ENCODE peak calls at places on chromosome 14, in eight cellular contexts. One of them, this sample, is unnamed.

GRCh38 chr14:35050652-35051051 is 4.6 kb downstream of the FAM177A1 start:
- DNase-seq in H9: no peak
- DNase-seq in breast epithelium: no peak
- DNase-seq in body of pancreas: no peak
- DNase-seq in tibial nerve: no peak
- DNase-seq in heart left ventricle: peak
- DNase-seq in brain microvascular endothelial cell: peak
- DNase-seq in ascending aorta: no peak
- DNase-seq in this sample: no peak

GRCh38 chr14:68926236-68926635 is 52.9 kb downstream of the ACTN1 start:
- DNase-seq in ascending aorta: no peak
- DNase-seq in H9: no peak
- DNase-seq in tibial nerve: no peak
- DNase-seq in heart left ventricle: no peak
- DNase-seq in brain microvascular endothelial cell: no peak
- DNase-seq in body of pancreas: no peak
- DNase-seq in breast epithelium: no peak
- DNase-seq in this sample: no peak

GRCh38 chr14:78356406-78356805 is 186.2 kb downstream of the NRXN3 start:
- DNase-seq in breast epithelium: no peak
- DNase-seq in tibial nerve: no peak
- DNase-seq in heart left ventricle: no peak
- DNase-seq in H9: no peak
- DNase-seq in body of pancreas: no peak
- DNase-seq in brain microvascular endothelial cell: no peak
- DNase-seq in ascending aorta: no peak
- DNase-seq in this sample: no peak

GRCh38 chr14:74049886-74050495 is 30.8 kb downstream of the BBOF1 start:
- DNase-seq in H9: no peak
- DNase-seq in heart left ventricle: no peak
- DNase-seq in brain microvascular endothelial cell: no peak
- DNase-seq in breast epithelium: no peak
- DNase-seq in ascending aorta: no peak
- DNase-seq in tibial nerve: no peak
- DNase-seq in body of pancreas: no peak
- DNase-seq in this sample: no peak

GRCh38 chr14:36941783-36942521 is 230.5 kb downstream of the SLC25A21 start:
- DNase-seq in H9: peak
- DNase-seq in body of pancreas: peak
- DNase-seq in ascending aorta: no peak
- DNase-seq in heart left ventricle: peak
- DNase-seq in tibial nerve: peak
- DNase-seq in breast epithelium: peak
- DNase-seq in brain microvascular endothelial cell: peak
- DNase-seq in this sample: peak

GRCh38 chr14:95331708-95332408 is 12.2 kb upstream of the CLMN start:
- DNase-seq in body of pancreas: no peak
- DNase-seq in tibial nerve: no peak
- DNase-seq in H9: peak
- DNase-seq in breast epithelium: no peak
- DNase-seq in ascending aorta: no peak
- DNase-seq in brain microvascular endothelial cell: no peak
- DNase-seq in heart left ventricle: no peak
- DNase-seq in this sample: no peak

GRCh38 chr14:80523518-80524117 is 312.3 kb upstream of the DIO2 start:
- DNase-seq in heart left ventricle: no peak
- DNase-seq in tibial nerve: no peak
- DNase-seq in breast epithelium: no peak
- DNase-seq in brain microvascular endothelial cell: no peak
- DNase-seq in ascending aorta: no peak
- DNase-seq in body of pancreas: no peak
- DNase-seq in H9: no peak
- DNase-seq in this sample: no peak

GRCh38 chr14:59511916-59512530 is 27.7 kb downstream of the JKAMP start:
- DNase-seq in breast epithelium: no peak
- DNase-seq in ascending aorta: no peak
- DNase-seq in brain microvascular endothelial cell: no peak
- DNase-seq in body of pancreas: no peak
- DNase-seq in heart left ventricle: no peak
- DNase-seq in tibial nerve: no peak
- DNase-seq in H9: peak
- DNase-seq in this sample: no peak

GRCh38 chr14:59769586-59769985 is 101.0 kb downstream of the RTN1 start:
- DNase-seq in tibial nerve: no peak
- DNase-seq in breast epithelium: no peak
- DNase-seq in body of pancreas: no peak
- DNase-seq in brain microvascular endothelial cell: no peak
- DNase-seq in heart left ventricle: no peak
- DNase-seq in H9: no peak
- DNase-seq in ascending aorta: no peak
- DNase-seq in this sample: no peak

GRCh38 chr14:56534656-56535055 is 44.9 kb upstream of the TMEM260 start:
- DNase-seq in breast epithelium: no peak
- DNase-seq in tibial nerve: no peak
- DNase-seq in ascending aorta: no peak
- DNase-seq in H9: no peak
- DNase-seq in body of pancreas: no peak
- DNase-seq in brain microvascular endothelial cell: no peak
- DNase-seq in heart left ventricle: no peak
- DNase-seq in this sample: no peak

GRCh38 chr14:79576434-79576833 is 634.9 kb downstream of the DIO2 start:
- DNase-seq in tibial nerve: no peak
- DNase-seq in brain microvascular endothelial cell: no peak
- DNase-seq in ascending aorta: no peak
- DNase-seq in H9: no peak
- DNase-seq in heart left ventricle: no peak
- DNase-seq in breast epithelium: no peak
- DNase-seq in body of pancreas: no peak
- DNase-seq in this sample: no peak

DNA sequence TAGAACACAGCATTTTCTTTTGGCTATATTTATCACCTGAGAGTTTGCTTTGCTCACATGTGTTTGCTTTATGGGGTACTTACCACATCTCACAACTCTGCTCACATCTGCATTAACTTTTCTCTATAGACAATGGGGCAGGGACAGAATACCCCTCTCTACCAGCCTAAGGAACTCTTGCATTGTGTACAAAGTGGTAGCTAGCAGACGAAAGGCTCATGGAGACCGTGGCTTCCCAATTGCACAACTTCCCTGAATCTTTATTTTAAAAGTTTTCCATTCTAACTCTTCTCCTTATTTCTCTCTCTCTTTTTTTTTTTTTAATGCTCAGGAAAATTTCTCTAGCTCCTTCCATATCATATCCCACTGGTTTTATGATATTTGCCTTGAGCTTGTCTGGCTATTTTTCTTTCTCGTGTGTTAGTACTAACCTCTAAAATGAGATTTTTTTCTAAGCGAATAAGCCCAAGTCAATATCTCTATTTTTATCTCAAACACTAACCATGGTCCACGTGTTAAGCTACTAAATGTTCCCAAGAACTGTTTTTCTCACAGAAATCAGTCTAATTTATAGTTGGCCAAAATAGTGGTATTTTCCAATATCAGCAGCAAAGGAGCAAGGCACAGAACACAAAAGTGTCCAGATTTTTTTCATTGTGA is 155.2 kb downstream of the STXBP6 start:
- DNase-seq in heart left ventricle: no peak
- DNase-seq in H9: no peak
- DNase-seq in brain microvascular endothelial cell: no peak
- DNase-seq in ascending aorta: no peak
- DNase-seq in tibial nerve: no peak
- DNase-seq in body of pancreas: no peak
- DNase-seq in breast epithelium: no peak
- DNase-seq in this sample: no peak
- H3K27ac ChIP-seq in heart left ventricle: no peak
- H3K27ac ChIP-seq in H9: no peak
- H3K27ac ChIP-seq in brain microvascular endothelial cell: no peak
- H3K27ac ChIP-seq in ascending aorta: no peak
- H3K27ac ChIP-seq in tibial nerve: peak
- H3K27ac ChIP-seq in body of pancreas: no peak
- H3K27ac ChIP-seq in breast epithelium: no peak
- H3K27ac ChIP-seq in this sample: no peak

GRCh38 chr14:83707056-83707455 is 1822.9 kb upstream of the FLRT2 start:
- DNase-seq in tibial nerve: no peak
- DNase-seq in ascending aorta: no peak
- DNase-seq in brain microvascular endothelial cell: no peak
- DNase-seq in body of pancreas: no peak
- DNase-seq in H9: no peak
- DNase-seq in breast epithelium: no peak
- DNase-seq in heart left ventricle: no peak
- DNase-seq in this sample: no peak

GRCh38 chr14:83702619-83703018 is 1827.3 kb upstream of the FLRT2 start:
- DNase-seq in breast epithelium: no peak
- DNase-seq in tibial nerve: no peak
- DNase-seq in H9: no peak
- DNase-seq in ascending aorta: no peak
- DNase-seq in body of pancreas: no peak
- DNase-seq in brain microvascular endothelial cell: no peak
- DNase-seq in heart left ventricle: no peak
- DNase-seq in this sample: no peak

GRCh38 chr14:83709116-83709515 is 1820.8 kb upstream of the FLRT2 start:
- DNase-seq in body of pancreas: no peak
- DNase-seq in breast epithelium: no peak
- DNase-seq in H9: no peak
- DNase-seq in heart left ventricle: no peak
- DNase-seq in ascending aorta: no peak
- DNase-seq in tibial nerve: no peak
- DNase-seq in brain microvascular endothelial cell: no peak
- DNase-seq in this sample: no peak

DNA sequence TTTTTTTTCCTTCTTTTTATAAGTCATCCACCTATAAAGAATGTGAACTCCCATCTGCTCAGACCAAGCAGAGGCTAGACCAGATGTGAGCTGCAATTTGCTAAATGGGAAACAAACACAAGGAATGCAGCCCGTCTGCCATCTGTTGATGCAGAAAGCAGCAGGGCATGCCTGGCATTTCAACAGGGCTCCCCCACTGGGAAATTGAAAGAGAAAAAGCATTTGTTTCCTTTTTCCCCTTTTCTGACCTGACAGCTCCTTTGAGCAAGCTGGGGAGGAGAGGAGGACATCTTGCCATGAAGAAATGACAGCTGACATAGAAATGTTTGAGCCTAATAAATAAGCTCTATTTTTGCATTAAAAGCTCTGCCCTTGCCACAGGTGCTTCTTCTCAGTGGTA is 1823.4 kb upstream of the FLRT2 start:
- DNase-seq in heart left ventricle: no peak
- DNase-seq in H9: peak
- DNase-seq in body of pancreas: no peak
- DNase-seq in tibial nerve: no peak
- DNase-seq in brain microvascular endothelial cell: no peak
- DNase-seq in ascending aorta: no peak
- DNase-seq in breast epithelium: no peak
- DNase-seq in this sample: no peak
- H3K27ac ChIP-seq in heart left ventricle: no peak
- H3K27ac ChIP-seq in H9: peak
- H3K27ac ChIP-seq in body of pancreas: no peak
- H3K27ac ChIP-seq in tibial nerve: no peak
- H3K27ac ChIP-seq in brain microvascular endothelial cell: no peak
- H3K27ac ChIP-seq in ascending aorta: no peak
- H3K27ac ChIP-seq in breast epithelium: no peak
- H3K27ac ChIP-seq in this sample: no peak

GRCh38 chr14:63995285-63995684 is 142.5 kb downstream of the SYNE2 start:
- DNase-seq in body of pancreas: no peak
- DNase-seq in heart left ventricle: no peak
- DNase-seq in breast epithelium: no peak
- DNase-seq in tibial nerve: no peak
- DNase-seq in H9: no peak
- DNase-seq in brain microvascular endothelial cell: no peak
- DNase-seq in ascending aorta: no peak
- DNase-seq in this sample: no peak

GRCh38 chr14:63991833-63992232 is 139.0 kb downstream of the SYNE2 start:
- DNase-seq in tibial nerve: no peak
- DNase-seq in body of pancreas: no peak
- DNase-seq in H9: no peak
- DNase-seq in heart left ventricle: no peak
- DNase-seq in breast epithelium: no peak
- DNase-seq in ascending aorta: no peak
- DNase-seq in brain microvascular endothelial cell: no peak
- DNase-seq in this sample: no peak

GRCh38 chr14:63996016-63996415 is 143.2 kb downstream of the SYNE2 start:
- DNase-seq in H9: no peak
- DNase-seq in breast epithelium: no peak
- DNase-seq in heart left ventricle: no peak
- DNase-seq in tibial nerve: no peak
- DNase-seq in body of pancreas: no peak
- DNase-seq in brain microvascular endothelial cell: no peak
- DNase-seq in ascending aorta: no peak
- DNase-seq in this sample: no peak

GRCh38 chr14:63993992-63994391 is 141.2 kb downstream of the SYNE2 start:
- DNase-seq in brain microvascular endothelial cell: peak
- DNase-seq in H9: no peak
- DNase-seq in body of pancreas: peak
- DNase-seq in heart left ventricle: no peak
- DNase-seq in tibial nerve: no peak
- DNase-seq in breast epithelium: no peak
- DNase-seq in ascending aorta: no peak
- DNase-seq in this sample: no peak

DNA sequence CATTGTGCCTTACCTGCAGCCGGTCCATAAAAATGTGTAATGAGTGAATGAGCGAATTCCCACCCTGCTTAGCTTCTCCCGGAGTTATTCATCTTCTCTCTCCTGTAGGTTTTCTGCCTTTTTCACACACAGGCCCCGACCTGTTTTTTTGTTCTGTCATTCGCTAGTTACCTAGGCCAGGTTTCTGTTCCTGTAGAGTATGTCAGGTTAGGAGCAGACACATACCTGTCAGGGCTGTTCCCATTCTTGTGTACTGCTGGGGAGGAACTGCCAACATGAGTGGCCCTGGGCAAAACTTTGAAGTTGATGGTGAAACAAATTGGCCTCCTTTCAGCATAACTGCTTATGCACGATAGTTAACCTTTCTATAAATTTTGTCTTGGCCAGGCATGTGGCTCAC is 140.1 kb downstream of the SYNE2 start:
- DNase-seq in breast epithelium: peak
- DNase-seq in tibial nerve: no peak
- DNase-seq in body of pancreas: no peak
- DNase-seq in heart left ventricle: no peak
- DNase-seq in H9: no peak
- DNase-seq in ascending aorta: no peak
- DNase-seq in brain microvascular endothelial cell: no peak
- DNase-seq in this sample: no peak
- H3K27ac ChIP-seq in breast epithelium: peak
- H3K27ac ChIP-seq in tibial nerve: no peak
- H3K27ac ChIP-seq in body of pancreas: no peak
- H3K27ac ChIP-seq in heart left ventricle: no peak
- H3K27ac ChIP-seq in H9: no peak
- H3K27ac ChIP-seq in ascending aorta: no peak
- H3K27ac ChIP-seq in brain microvascular endothelial cell: no peak
- H3K27ac ChIP-seq in this sample: no peak

DNA sequence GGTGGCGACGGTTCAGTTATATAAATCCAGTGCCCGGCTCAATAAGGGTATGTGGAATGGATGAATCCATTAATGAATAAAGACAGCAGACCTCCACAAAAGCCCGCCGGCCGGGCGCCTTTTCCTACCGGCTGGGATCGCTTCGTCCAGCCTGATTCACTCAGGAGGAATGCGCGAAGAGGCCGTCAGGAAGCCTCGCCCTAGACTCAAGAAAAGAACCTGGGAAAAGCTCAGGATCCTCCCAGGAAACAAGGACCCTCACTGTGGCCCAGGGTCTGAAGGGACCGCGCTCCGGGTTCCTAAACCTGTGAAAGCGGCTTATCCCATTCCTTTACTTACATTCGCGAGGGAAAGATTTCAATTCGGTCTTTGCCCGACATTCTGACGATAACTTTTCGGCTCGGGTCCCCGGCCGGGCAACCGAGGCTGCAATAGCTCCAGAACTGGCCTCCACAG is 257 bp downstream of the ATP6V1D start:
- DNase-seq in tibial nerve: no peak
- DNase-seq in ascending aorta: no peak
- DNase-seq in body of pancreas: peak
- DNase-seq in heart left ventricle: peak
- DNase-seq in breast epithelium: no peak
- DNase-seq in H9: no peak
- DNase-seq in brain microvascular endothelial cell: peak
- DNase-seq in this sample: no peak
- H3K27ac ChIP-seq in tibial nerve: peak
- H3K27ac ChIP-seq in ascending aorta: peak
- H3K27ac ChIP-seq in body of pancreas: peak
- H3K27ac ChIP-seq in heart left ventricle: peak
- H3K27ac ChIP-seq in breast epithelium: peak
- H3K27ac ChIP-seq in H9: no peak
- H3K27ac ChIP-seq in brain microvascular endothelial cell: peak
- H3K27ac ChIP-seq in this sample: peak